ENCODE peak calls at places on chromosomes 16 and 17, in four cellular contexts. D is A549, Q is transverse colon, P is fibroblast of lung. F is an unnamed sample.

GRCh38 chr16:88536971-88537751 is 33.0 kb upstream of the ZC3H18 start:
- DNase-seq in D (peak; percentile 49), Q (no peak), P (no peak), F (no peak)

GRCh38 chr17:64679710-64680216 is 17.7 kb upstream of the SMURF2 start:
- DNase-seq in D (peak; percentile 95), Q (no peak), P (peak; percentile 93), F (peak; percentile 94)

GRCh38 chr17:16920628-16921020 is 51.3 kb downstream of the TNFRSF13B start:
- DNase-seq in D (no peak), Q (peak; percentile 2), P (no peak), F (no peak)

GRCh38 chr17:66426397-66427033 is 124.1 kb downstream of the PRKCA start:
- DNase-seq in D (no peak), Q (peak; percentile 26), P (peak; percentile 18), F (peak; percentile 45)

GRCh38 chr17:37490022-37490587 is 414 bp downstream of the DUSP14 start:
- DNase-seq in D (peak; percentile 46), Q (peak; percentile 61), P (peak; percentile 54), F (peak; percentile 57)

GRCh38 chr16:21302454-21302853 is 24.4 kb upstream of the CRYM start:
- DNase-seq in D (no peak), Q (no peak), P (peak; percentile 6), F (peak; percentile 2)

GRCh38 chr17:55413825-55414489 is 7.7 kb downstream of the MMD start:
- DNase-seq in D (no peak), Q (no peak), P (no peak), F (no peak)

GRCh38 chr16:10265770-10266615 is 83.8 kb upstream of the GRIN2A start:
- DNase-seq in D (no peak), Q (no peak), P (no peak), F (no peak)

DNA sequence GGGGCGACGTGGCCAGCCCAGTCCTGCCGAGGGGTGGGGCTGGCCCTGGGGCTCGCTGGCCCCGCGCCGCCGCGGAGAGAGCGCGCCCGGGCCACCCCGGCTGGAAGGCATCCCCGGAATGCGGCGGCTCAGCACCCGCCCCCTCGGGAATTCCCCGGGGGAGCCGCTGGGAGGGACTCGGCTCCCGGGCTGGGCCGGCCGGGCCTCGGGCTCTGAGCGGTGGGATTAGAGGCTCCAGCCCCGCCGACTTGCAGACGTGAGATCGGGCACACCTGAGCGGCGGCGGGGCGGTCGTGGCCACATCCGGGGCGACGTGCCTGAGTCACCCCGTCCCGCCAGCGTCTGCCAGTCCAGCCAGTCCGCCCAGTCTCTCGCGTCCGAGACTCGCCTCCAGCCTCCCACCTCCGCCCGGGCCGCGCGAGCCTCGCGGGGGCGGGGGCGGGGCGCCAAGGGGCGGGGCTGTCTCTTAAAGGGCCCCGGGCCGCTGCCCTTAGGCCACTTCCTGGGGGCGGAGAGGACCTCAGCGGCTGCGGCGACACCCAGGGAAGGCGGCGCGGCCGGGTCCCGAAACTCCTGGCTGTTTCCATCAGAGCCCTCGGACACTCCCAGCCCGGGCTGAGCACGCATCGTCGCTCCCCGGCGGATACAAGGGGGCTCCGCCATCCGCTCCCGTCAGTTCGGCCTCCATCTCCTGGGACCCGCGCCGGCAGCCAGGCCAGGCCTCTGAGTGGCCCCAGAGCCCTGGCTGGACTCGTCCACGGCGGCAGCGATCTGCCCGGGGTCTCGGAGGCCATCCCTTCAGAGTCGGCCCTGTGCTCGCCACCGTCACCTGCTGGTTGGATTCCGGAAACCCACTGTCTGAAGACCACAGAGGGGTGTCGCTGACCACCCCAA is at the start of gene KCTD11:
- DNase-seq in D (peak; percentile 96), Q (peak; percentile 95), P (peak; percentile 82), F (peak; percentile 88)
- TF ChIP-seq CTCF in D (peak; percentile 60), Q (peak; percentile 62), P (peak; percentile 50), F (peak; percentile 57)

GRCh38 chr16:67537636-67538591 is 9.3 kb downstream of the RIPOR1 start:
- DNase-seq in D (no peak), Q (peak; percentile 73), P (no peak), F (peak; percentile 57)
- H3K4me3 ChIP-seq in D (no peak overlapping the region), Q (peak overlapping the region; percentile 73), P (peak overlapping the region; percentile 61), F (peak overlapping the region; percentile 75)

GRCh38 chr17:6544770-6545169 is 11.6 kb downstream of the PITPNM3 start:
- DNase-seq in D (no peak), Q (no peak), P (no peak), F (no peak)

GRCh38 chr17:6543079-6544010 is 13.0 kb downstream of the PITPNM3 start:
- DNase-seq in D (no peak), Q (no peak), P (no peak), F (no peak)

GRCh38 chr17:6546069-6546718 is 10.2 kb downstream of the PITPNM3 start:
- DNase-seq in D (no peak), Q (no peak), P (peak; percentile 55), F (peak; percentile 36)

GRCh38 chr17:6544011-6544370 is 12.4 kb downstream of the PITPNM3 start:
- DNase-seq in D (no peak), Q (no peak), P (no peak), F (no peak)

DNA sequence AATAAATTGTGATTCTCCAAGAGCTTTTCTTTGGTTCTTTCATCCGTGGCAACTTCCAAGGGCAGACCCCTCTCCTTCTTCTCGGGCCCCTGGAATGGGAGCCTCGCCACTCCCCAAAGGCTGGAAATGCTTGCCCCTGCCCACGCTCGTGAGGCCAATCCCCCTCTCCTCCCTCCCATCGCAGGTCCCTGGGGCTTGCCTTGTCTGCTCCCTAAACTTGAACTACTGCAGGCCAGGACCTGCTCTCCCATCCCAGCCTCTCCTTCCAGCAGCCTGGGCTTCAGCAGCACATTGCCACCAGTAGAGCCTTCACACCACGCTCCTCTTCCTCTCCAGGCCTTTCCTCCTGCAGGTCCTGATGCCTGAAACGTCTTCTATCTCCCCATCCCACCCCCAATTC is 11.1 kb downstream of the PITPNM3 start:
- DNase-seq in D (no peak), Q (no peak), P (no peak), F (no peak)
- TF ChIP-seq CTCF in D (no peak), Q (no peak), P (no peak), F (no peak)

DNA sequence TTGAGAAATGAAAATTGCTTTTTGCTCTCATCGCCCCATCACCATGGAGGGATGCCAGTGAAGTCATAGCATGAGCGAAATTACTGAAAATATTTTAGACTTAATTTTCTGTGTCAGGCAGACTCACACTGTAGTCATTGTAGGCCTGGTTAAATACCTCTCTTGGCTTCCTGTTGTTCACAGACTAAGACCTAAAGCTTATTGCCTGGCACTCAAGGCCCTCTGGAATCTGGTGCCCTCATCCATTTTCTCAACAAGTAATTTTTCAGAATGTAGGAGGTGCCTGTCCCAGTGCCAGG is 490.3 kb upstream of the CDH5 start:
- DNase-seq in D (no peak), Q (no peak), P (no peak), F (no peak)
- H3K4me3 ChIP-seq in D (no peak overlapping the region), Q (no peak overlapping the region), P (no peak overlapping the region), F (no peak overlapping the region)